ENCODE peak calls at places on chromosomes 2 and 18, in ten cellular contexts. E, C, B, W, M, I, A, Z, N and U are unnamed samples.

GRCh38 chr2:50582164-50582563 is 449.8 kb downstream of the NRXN1 start:
- DNase-seq in E (no peak), C (no peak), B (no peak), W (no peak), M (no peak), I (peak), A (no peak), Z (peak), N (peak), U (peak)

GRCh38 chr2:40380721-40381120 is 71.2 kb downstream of the SLC8A1 start:
- DNase-seq in E (no peak), C (no peak), B (no peak), W (no peak), M (no peak), I (no peak), A (no peak), Z (no peak), N (no peak), U (no peak)

GRCh38 chr2:196160101-196160500 is 11.3 kb downstream of the STK17B start:
- DNase-seq in E (no peak), C (peak), B (no peak), W (no peak), M (peak), I (no peak), A (no peak), Z (no peak), N (no peak), U (no peak)

GRCh38 chr2:70078384-70078783 is 8.9 kb upstream of the PCBP1 start:
- DNase-seq in E (no peak), C (no peak), B (no peak), W (no peak), M (no peak), I (no peak), A (no peak), Z (no peak), N (no peak), U (no peak)

GRCh38 chr2:233426619-233427342 is 72.5 kb downstream of the DGKD start:
- DNase-seq in E (no peak), C (peak), B (no peak), W (no peak), M (peak), I (no peak), A (no peak), Z (no peak), N (no peak), U (no peak)

GRCh38 chr2:1972428-1972827 is 228.1 kb upstream of the PXDN start:
- DNase-seq in E (no peak), C (no peak), B (no peak), W (peak), M (peak), I (peak), A (peak), Z (peak), N (peak), U (no peak)

GRCh38 chr2:85151026-85151425 is 17.8 kb downstream of the TCF7L1 start:
- DNase-seq in E (no peak), C (no peak), B (no peak), W (no peak), M (no peak), I (no peak), A (no peak), Z (no peak), N (no peak), U (no peak)

GRCh38 chr2:171810409-171810993 is 83.5 kb downstream of the SLC25A12 start:
- DNase-seq in E (no peak), C (peak), B (no peak), W (no peak), M (peak), I (no peak), A (no peak), Z (no peak), N (no peak), U (no peak)

GRCh38 chr2:202824901-202825300 is 46.7 kb downstream of the ICA1L start:
- DNase-seq in E (no peak), C (no peak), B (no peak), W (no peak), M (no peak), I (no peak), A (no peak), Z (no peak), N (no peak), U (no peak)

GRCh38 chr2:63432373-63432772 is 155.9 kb downstream of the WDPCP start:
- DNase-seq in E (no peak), C (no peak), B (no peak), W (no peak), M (peak), I (no peak), A (no peak), Z (no peak), N (no peak), U (no peak)

GRCh38 chr18:49861659-49862058 is 48.3 kb upstream of the ACAA2 start:
- DNase-seq in E (no peak), C (no peak), B (no peak), W (no peak), M (no peak), I (no peak), A (no peak), Z (no peak), N (peak), U (no peak)

GRCh38 chr2:138522556-138522955 is 21.0 kb downstream of the SPOPL start:
- DNase-seq in E (no peak), C (no peak), B (no peak), W (peak), M (no peak), I (no peak), A (no peak), Z (no peak), N (no peak), U (no peak)

GRCh38 chr2:85583667-85584353 is 421 bp upstream of the VAMP5 start:
- DNase-seq in E (no peak), C (no peak), B (no peak), W (no peak), M (no peak), I (no peak), A (no peak), Z (no peak), N (no peak), U (no peak)

GRCh38 chr18:48949051-48949605 is 1.6 kb downstream of the SMAD7 start:
- DNase-seq in E (no peak), C (no peak), B (peak), W (no peak), M (no peak), I (no peak), A (no peak), Z (no peak), N (peak), U (no peak)

GRCh38 chr18:3970929-3971328 is 484.2 kb downstream of the DLGAP1 start:
- DNase-seq in E (no peak), C (no peak), B (peak), W (peak), M (no peak), I (no peak), A (no peak), Z (no peak), N (peak), U (no peak)

GRCh38 chr2:241947401-241947800 is 77.9 kb downstream of the RTP5 start:
- DNase-seq in E (no peak), C (no peak), B (no peak), W (no peak), M (no peak), I (no peak), A (no peak), Z (no peak), N (no peak), U (no peak)

GRCh38 chr2:223262946-223263345 is 211.0 kb downstream of the KCNE4 start:
- DNase-seq in E (no peak), C (no peak), B (no peak), W (no peak), M (peak), I (no peak), A (no peak), Z (no peak), N (no peak), U (no peak)

GRCh38 chr2:95063401-95063958 is 38.0 kb downstream of the MAL start:
- DNase-seq in E (no peak), C (no peak), B (no peak), W (no peak), M (no peak), I (no peak), A (no peak), Z (no peak), N (no peak), U (peak)

GRCh38 chr18:75070625-75071483 is 138.1 kb downstream of the PTGR3 start:
- DNase-seq in E (no peak), C (peak), B (peak), W (no peak), M (peak), I (no peak), A (no peak), Z (peak), N (no peak), U (no peak)

GRCh38 chr2:56687169-56687568 is 503.4 kb downstream of the CCDC85A start:
- DNase-seq in E (no peak), C (no peak), B (no peak), W (no peak), M (no peak), I (no peak), A (no peak), Z (no peak), N (no peak), U (no peak)

GRCh38 chr2:186755066-186755465 is 61.2 kb downstream of the FAM171B start:
- DNase-seq in E (no peak), C (no peak), B (peak), W (no peak), M (peak), I (no peak), A (no peak), Z (no peak), N (peak), U (no peak)

GRCh38 chr2:147133273-147133901 is 711.4 kb upstream of the ACVR2A start:
- DNase-seq in E (no peak), C (no peak), B (no peak), W (no peak), M (peak), I (no peak), A (no peak), Z (no peak), N (no peak), U (no peak)

GRCh38 chr2:10536569-10537133 is 88.5 kb upstream of the ODC1 start:
- DNase-seq in E (no peak), C (no peak), B (no peak), W (no peak), M (no peak), I (no peak), A (no peak), Z (no peak), N (no peak), U (peak)

GRCh38 chr2:197174539-197175094 is 136.0 kb downstream of the ANKRD44 start:
- DNase-seq in E (no peak), C (no peak), B (peak), W (no peak), M (peak), I (no peak), A (no peak), Z (no peak), N (no peak), U (no peak)

GRCh38 chr2:9217838-9218770 is 11.5 kb downstream of the ASAP2 start:
- DNase-seq in E (no peak), C (no peak), B (no peak), W (no peak), M (no peak), I (no peak), A (no peak), Z (no peak), N (no peak), U (no peak)

GRCh38 chr2:235187806-235188205 is 236.0 kb downstream of the SH3BP4 start:
- DNase-seq in E (no peak), C (no peak), B (no peak), W (no peak), M (no peak), I (no peak), A (no peak), Z (no peak), N (no peak), U (no peak)

GRCh38 chr2:14678754-14679153 is 46.2 kb downstream of the LRATD1 start:
- DNase-seq in E (no peak), C (no peak), B (peak), W (no peak), M (no peak), I (no peak), A (no peak), Z (no peak), N (no peak), U (no peak)

GRCh38 chr2:69208023-69208595 is 178.9 kb downstream of the GFPT1 start:
- DNase-seq in E (no peak), C (no peak), B (no peak), W (no peak), M (no peak), I (no peak), A (no peak), Z (no peak), N (no peak), U (no peak)

GRCh38 chr18:40056085-40056484 is 1898.9 kb upstream of the PIK3C3 start:
- DNase-seq in E (no peak), C (no peak), B (no peak), W (no peak), M (no peak), I (peak), A (peak), Z (no peak), N (peak), U (no peak)

GRCh38 chr2:46118656-46119338 is 178.4 kb upstream of the EPAS1 start:
- DNase-seq in E (no peak), C (peak), B (no peak), W (no peak), M (no peak), I (no peak), A (no peak), Z (no peak), N (no peak), U (no peak)

GRCh38 chr2:91748869-91749268 is 3057.4 kb downstream of the RPIA start:
- DNase-seq in E (peak), C (no peak), B (no peak), W (no peak), M (no peak), I (no peak), A (no peak), Z (no peak), N (no peak), U (no peak)

GRCh38 chr2:22497789-22498188 is 887.2 kb upstream of the KLHL29 start:
- DNase-seq in E (no peak), C (no peak), B (no peak), W (no peak), M (no peak), I (no peak), A (no peak), Z (no peak), N (no peak), U (no peak)

GRCh38 chr18:63320690-63321265 is 1.2 kb upstream of the BCL2 start:
- DNase-seq in E (peak), C (no peak), B (peak), W (peak), M (peak), I (no peak), A (peak), Z (no peak), N (peak), U (no peak)

GRCh38 chr2:235868224-235868623 is 300.0 kb downstream of the GBX2 start:
- DNase-seq in E (no peak), C (no peak), B (no peak), W (no peak), M (no peak), I (no peak), A (no peak), Z (no peak), N (no peak), U (no peak)

GRCh38 chr2:238701907-238702206 is 146.0 kb upstream of the TWIST2 start:
- DNase-seq in E (no peak), C (no peak), B (no peak), W (no peak), M (no peak), I (no peak), A (no peak), Z (no peak), N (no peak), U (no peak)

GRCh38 chr2:23684540-23685176 is 242.3 kb downstream of the ATAD2B start:
- DNase-seq in E (no peak), C (no peak), B (no peak), W (no peak), M (no peak), I (no peak), A (no peak), Z (no peak), N (peak), U (no peak)

GRCh38 chr18:8987250-8987649 is 115.2 kb upstream of the NDUFV2 start:
- DNase-seq in E (no peak), C (no peak), B (no peak), W (no peak), M (no peak), I (no peak), A (no peak), Z (no peak), N (peak), U (no peak)